ENCODE peak calls at places on chromosomes 2 and 18, in seven cellular contexts. M is H1, K is K562, Q is SK-N-SH, Z is HCT116, H is GM12878, D is HepG2. S is an unnamed sample. For H3K9me3, the result is how much of the 10 kb centered on the place peaks cover.

GRCh38 chr2:177148477-177149154 is 64.0 kb upstream of the HNRNPA3 start:
- DNase-seq in M (peak), K (peak), Q (peak), Z (peak), H (peak), D (peak), S (peak)

GRCh38 chr2:239319261-239319661 is 81.6 kb downstream of the HDAC4 start:
- DNase-seq in M (peak), K (peak), Q (no peak), Z (no peak), H (no peak), D (no peak), S (no peak)

GRCh38 chr2:150143087-150143536 is 344.4 kb downstream of the RND3 start:
- DNase-seq in M (no peak), K (no peak), Q (no peak), Z (no peak), H (no peak), D (no peak), S (no peak)

GRCh38 chr2:150478206-150478974 is 9.1 kb downstream of the RND3 start:
- DNase-seq in M (no peak), K (no peak), Q (no peak), Z (no peak), H (no peak), D (no peak), S (no peak)

GRCh38 chr2:147173186-147173575 is 671.6 kb upstream of the ACVR2A start:
- DNase-seq in M (no peak), K (no peak), Q (no peak), Z (no peak), H (no peak), D (peak), S (no peak)

GRCh38 chr2:45714679-45715078 is 63.2 kb downstream of the PRKCE start:
- DNase-seq in M (no peak), K (no peak), Q (no peak), Z (no peak), H (no peak), D (no peak), S (no peak)

GRCh38 chr18:13616041-13616440 is 110.3 kb downstream of the FAM210A start:
- DNase-seq in M (no peak), K (no peak), Q (no peak), Z (no peak), H (no peak), D (no peak), S (no peak)

GRCh38 chr2:10919776-10920606 is 8.3 kb downstream of the KCNF1 start:
- DNase-seq in M (no peak), K (no peak), Q (no peak), Z (no peak), H (no peak), D (no peak), S (no peak)

GRCh38 chr2:151339168-151339567 is 18.2 kb upstream of the TNFAIP6 start:
- DNase-seq in M (peak), K (no peak), Q (no peak), Z (no peak), H (no peak), D (no peak), S (no peak)

GRCh38 chr2:197183355-197183754 is 127.2 kb downstream of the ANKRD44 start:
- DNase-seq in M (no peak), K (no peak), Q (no peak), Z (no peak), H (no peak), D (no peak), S (no peak)

GRCh38 chr18:3511980-3512379 is 62.0 kb downstream of the TGIF1 start:
- DNase-seq in M (no peak), K (peak), Q (peak), Z (no peak), H (no peak), D (no peak), S (no peak)

GRCh38 chr2:124975224-124975623 is 950.1 kb downstream of the CNTNAP5 start:
- DNase-seq in M (no peak), K (no peak), Q (no peak), Z (no peak), H (no peak), D (no peak), S (no peak)

GRCh38 chr2:135963841-135964240 is 21.6 kb downstream of the DARS1 start:
- DNase-seq in M (no peak), K (no peak), Q (no peak), Z (peak), H (no peak), D (no peak), S (no peak)

GRCh38 chr18:7977897-7978296 is 410.8 kb downstream of the PTPRM start:
- DNase-seq in M (no peak), K (no peak), Q (no peak), Z (no peak), H (no peak), D (no peak), S (no peak)

DNA sequence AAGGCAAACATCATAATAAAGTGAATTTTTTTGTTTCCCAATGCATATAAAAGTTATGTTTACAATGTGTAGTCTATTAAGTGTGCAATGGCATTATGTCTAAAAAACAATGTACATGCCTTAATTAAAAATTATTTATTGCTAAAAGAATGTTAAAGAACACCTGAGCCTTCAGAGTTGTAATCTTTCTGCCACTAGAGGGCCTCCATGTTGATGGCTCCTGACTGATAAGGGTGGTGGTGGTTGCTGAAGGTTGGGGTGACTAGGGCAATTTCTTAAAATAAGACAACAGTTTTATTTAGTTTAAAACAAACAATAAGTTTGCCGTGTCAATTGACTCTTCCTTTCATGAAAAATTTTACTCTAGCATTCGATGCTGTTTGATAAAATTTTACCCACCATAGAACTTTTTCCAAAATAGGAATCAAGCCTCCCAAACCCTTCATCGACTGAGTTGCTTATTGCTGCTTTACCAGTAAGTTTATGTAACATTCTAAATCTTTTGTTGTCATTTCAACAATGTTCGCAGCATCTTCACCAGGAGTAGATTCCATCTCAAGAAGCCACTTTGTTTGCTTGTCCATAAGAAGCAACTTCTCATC is 32.3 kb downstream of the MAP3K2 start:
- DNase-seq in M (no peak), K (peak), Q (peak), Z (peak), H (no peak), D (peak), S (no peak)
- H3K9me3 ChIP-seq in M (under half), K (under half), Q (under half), Z (under half), H (under half), D (under half), S (under half)

GRCh38 chr2:157587576-157587975 is 41.1 kb downstream of the ACVR1C start:
- DNase-seq in M (no peak), K (no peak), Q (no peak), Z (no peak), H (no peak), D (no peak), S (no peak)

GRCh38 chr2:157593411-157593810 is 35.3 kb downstream of the ACVR1C start:
- DNase-seq in M (no peak), K (no peak), Q (no peak), Z (no peak), H (no peak), D (no peak), S (no peak)

GRCh38 chr2:157592374-157592773 is 36.3 kb downstream of the ACVR1C start:
- DNase-seq in M (no peak), K (no peak), Q (no peak), Z (no peak), H (no peak), D (no peak), S (no peak)

GRCh38 chr2:157596992-157597681 is 31.5 kb downstream of the ACVR1C start:
- DNase-seq in M (peak), K (peak), Q (peak), Z (no peak), H (no peak), D (no peak), S (no peak)

GRCh38 chr2:157592983-157593382 is 35.7 kb downstream of the ACVR1C start:
- DNase-seq in M (no peak), K (peak), Q (peak), Z (no peak), H (no peak), D (peak), S (no peak)
- TF ChIP-seq CTCF in M (no peak), K (peak), Q (peak), Z (peak), H (peak), D (no peak), S (peak)

GRCh38 chr2:171225989-171226388 is 65.3 kb upstream of the TLK1 start:
- DNase-seq in M (no peak), K (no peak), Q (no peak), Z (no peak), H (no peak), D (no peak), S (no peak)

GRCh38 chr2:171226471-171226870 is 65.8 kb upstream of the TLK1 start:
- DNase-seq in M (no peak), K (no peak), Q (no peak), Z (no peak), H (no peak), D (no peak), S (no peak)

GRCh38 chr2:171228826-171229225 is 68.1 kb upstream of the TLK1 start:
- DNase-seq in M (no peak), K (no peak), Q (no peak), Z (no peak), H (no peak), D (no peak), S (no peak)

GRCh38 chr2:171227066-171227782 is 66.5 kb upstream of the TLK1 start:
- DNase-seq in M (no peak), K (no peak), Q (no peak), Z (no peak), H (no peak), D (no peak), S (no peak)

DNA sequence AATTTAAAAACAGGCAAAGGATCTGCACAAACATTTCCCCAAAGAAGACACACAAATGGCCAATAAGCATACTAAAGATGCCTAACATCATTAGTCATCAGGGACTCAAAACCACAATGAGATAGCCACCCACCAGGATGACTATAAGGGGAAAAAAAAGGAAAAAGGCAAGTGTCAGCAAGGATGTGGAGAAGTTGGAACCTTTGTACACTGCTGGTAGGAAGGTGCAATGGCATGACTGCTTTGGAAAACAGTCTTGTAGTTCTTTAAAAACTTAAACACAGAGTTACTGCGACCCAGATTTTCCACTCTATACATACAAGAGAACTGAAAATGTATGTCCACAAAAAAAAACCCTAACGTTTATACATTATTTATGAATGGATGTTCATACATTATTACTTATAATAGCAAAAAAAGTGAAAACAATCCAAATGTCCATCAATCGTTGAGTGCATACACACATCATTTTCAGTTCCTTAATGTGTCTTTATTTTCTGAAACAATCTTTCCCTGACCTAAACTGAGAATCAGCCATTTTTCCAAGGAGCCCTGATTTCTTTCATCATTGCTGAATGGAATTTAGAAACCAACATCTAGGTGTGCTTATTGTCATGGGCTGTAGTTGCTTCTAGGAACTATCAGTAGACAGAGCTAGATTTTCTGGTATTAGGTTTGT is 64.7 kb upstream of the TLK1 start:
- DNase-seq in M (no peak), K (peak), Q (no peak), Z (peak), H (no peak), D (peak), S (peak)
- TF ChIP-seq SIN3A in M (no peak), K (no peak), Q (no peak), Z (no peak), H (no peak), D (no peak), S (no peak)

GRCh38 chr2:4718777-4719176 is 973.4 kb upstream of the SOX11 start:
- DNase-seq in M (no peak), K (no peak), Q (no peak), Z (no peak), H (no peak), D (no peak), S (no peak)

DNA sequence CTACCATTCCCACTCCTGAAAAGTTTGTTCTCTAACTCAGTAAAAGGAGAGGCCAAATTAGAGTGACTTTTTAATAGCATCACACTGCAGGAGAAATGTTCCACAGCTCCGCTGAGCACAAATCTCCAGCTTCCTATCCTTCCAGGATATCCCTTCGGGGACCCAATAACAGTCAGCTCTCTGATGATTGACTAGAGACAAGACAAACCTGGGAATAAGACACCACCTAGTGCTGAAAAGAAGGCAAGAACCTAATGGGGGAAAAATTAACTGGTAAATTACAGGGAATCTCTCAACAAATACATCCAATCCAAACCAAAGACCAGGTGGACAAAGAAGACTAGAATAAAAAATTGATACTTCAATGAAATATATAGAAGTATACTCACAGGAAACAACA is 977.1 kb upstream of the SOX11 start:
- DNase-seq in M (no peak), K (no peak), Q (no peak), Z (no peak), H (no peak), D (no peak), S (no peak)
- H3K9me3 ChIP-seq in M (under half), K (under half), Q (under half), Z (under half), H (under half), D (half or more), S (under half)

DNA sequence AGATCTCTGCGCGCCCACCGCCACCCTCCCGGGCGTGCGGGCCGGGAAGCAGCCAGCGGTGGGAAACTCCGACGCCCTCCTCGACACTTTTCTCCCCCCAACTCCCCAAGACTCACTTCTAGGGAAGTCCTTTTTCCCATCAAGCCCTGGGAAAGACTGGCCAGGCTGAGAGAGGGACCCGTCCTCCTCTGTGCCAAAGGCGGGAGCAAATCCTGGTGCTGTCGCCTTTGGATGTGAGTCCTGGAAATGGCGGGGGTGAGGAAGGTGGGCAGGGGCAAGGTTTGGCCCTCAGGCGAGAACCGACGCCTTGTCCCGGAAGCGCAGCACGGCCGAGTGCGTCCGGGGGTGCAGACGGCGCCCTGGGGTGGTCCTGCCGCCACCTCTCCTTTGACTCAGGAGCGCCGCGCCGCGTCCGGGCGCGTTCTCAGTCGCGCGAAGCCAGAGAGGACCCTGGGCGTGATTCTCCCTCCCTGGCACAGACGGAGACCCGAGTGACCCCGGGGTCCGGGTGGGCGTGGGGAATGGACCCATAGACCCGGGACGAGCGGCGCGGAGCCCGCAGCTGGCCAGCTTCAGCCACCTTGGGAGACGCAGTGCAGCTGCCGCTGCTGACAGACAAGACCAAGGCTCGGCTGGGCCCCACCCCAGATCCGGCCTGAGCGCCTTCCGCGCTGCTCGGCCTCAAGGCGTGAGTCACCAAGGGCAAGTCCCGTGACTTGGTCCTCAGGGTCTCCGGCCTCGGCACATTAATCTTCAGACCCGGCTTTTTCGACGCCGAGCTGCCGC is 3.5 kb upstream of the LBX2 start:
- DNase-seq in M (peak), K (peak), Q (peak), Z (peak), H (no peak), D (peak), S (no peak)
- TF ChIP-seq CTCF in M (no peak), K (peak), Q (no peak), Z (peak), H (peak), D (peak), S (peak)

S was measured in Panc1.